ENCODE peak calls at places on chromosomes 1 and 21, in ten cellular contexts. Y is neural crest cell; D is omental fat pad; S is brain microvascular endothelial cell; C is heart right ventricle; F is A673; M is CD8-positive, alpha-beta T cell; Z is AG04449; E is fibroblast of pulmonary artery; G is GM12878. N is an unnamed sample.

GRCh38 chr1:245956225-245956624 is 550.9 kb downstream of the SMYD3 start:
- DNase-seq in M (peak), Z (no peak), C (no peak), E (no peak), F (no peak), D (no peak), S (peak), G (no peak), Y (no peak), N (no peak)

GRCh38 chr1:28553229-28553930 is 495 bp downstream of the TRNAU1AP start:
- DNase-seq in Z (no peak), C (peak), Y (no peak), S (peak), M (peak), E (peak), F (no peak), D (peak), G (peak), N (no peak)

GRCh38 chr1:93728480-93729131 is 47.0 kb upstream of the BCAR3 start:
- DNase-seq in Z (no peak), S (no peak), F (no peak), M (no peak), C (peak), E (no peak), D (no peak), G (no peak), Y (no peak), N (no peak)

GRCh38 chr1:222546548-222547259 is 1.2 kb downstream of the HHIPL2 start:
- DNase-seq in C (no peak), F (peak), E (peak), S (peak), M (no peak), G (no peak), Z (peak), D (no peak), Y (no peak), N (peak)

GRCh38 chr1:10557714-10558113 is 83.0 kb downstream of the PEX14 start:
- DNase-seq in C (no peak), Z (no peak), E (no peak), M (no peak), S (no peak), Y (no peak), F (no peak), D (no peak), G (no peak), N (no peak)

GRCh38 chr1:166907763-166908162 is 31.7 kb upstream of the TADA1 start:
- DNase-seq in G (peak), Y (no peak), D (no peak), F (no peak), C (no peak), S (no peak), M (no peak), Z (no peak), E (no peak), N (no peak)

GRCh38 chr1:48236716-48237470 is 14.4 kb downstream of the SLC5A9 start:
- DNase-seq in Z (no peak), C (no peak), G (no peak), Y (no peak), S (peak), M (no peak), E (peak), D (no peak), F (peak), N (peak)

GRCh38 chr1:154819628-154820590 is 50.2 kb downstream of the KCNN3 start:
- DNase-seq in S (no peak), D (no peak), G (no peak), M (no peak), E (peak), F (no peak), Y (no peak), Z (no peak), C (no peak), N (peak)

GRCh38 chr1:15696956-15697521 is 12.9 kb downstream of the PLEKHM2 start:
- DNase-seq in Z (no peak), E (no peak), M (peak), Y (no peak), S (no peak), F (no peak), G (peak), C (no peak), D (no peak), N (no peak)

GRCh38 chr21:35989185-35989735 is 71.1 kb downstream of the SETD4 start:
- DNase-seq in G (no peak), S (no peak), C (no peak), D (no peak), M (no peak), E (no peak), Y (no peak), Z (no peak), F (no peak), N (no peak)

GRCh38 chr1:197994907-197995407 is 77.8 kb downstream of the LHX9 start:
- DNase-seq in M (no peak), C (no peak), Z (no peak), D (no peak), Y (no peak), S (no peak), G (no peak), E (no peak), F (no peak), N (no peak)

GRCh38 chr1:89839516-89839915 is 18.7 kb downstream of the LRRC8D start:
- DNase-seq in C (no peak), Y (no peak), G (no peak), S (no peak), E (no peak), M (no peak), F (no peak), D (no peak), Z (no peak), N (no peak)

GRCh38 chr21:36584980-36585940 is 105.3 kb upstream of the CLDN14 start:
- DNase-seq in S (no peak), D (no peak), F (peak), M (no peak), Y (no peak), C (no peak), Z (no peak), G (no peak), E (no peak), N (no peak)

GRCh38 chr1:231021540-231022031 is 18.5 kb downstream of the FAM89A start:
- DNase-seq in E (no peak), C (no peak), Z (no peak), G (no peak), M (no peak), F (no peak), S (peak), Y (no peak), D (no peak), N (peak)
- TF ChIP-seq CTCF in E (no peak), C (no peak), Z (no peak), G (no peak), M (no peak), F (no peak), S (no peak), Y (no peak), D (no peak), N (no peak)

GRCh38 chr1:152348447-152348846 is 11.4 kb downstream of the FLG2 start:
- DNase-seq in Y (no peak), D (no peak), F (no peak), Z (no peak), E (no peak), M (no peak), S (no peak), C (no peak), G (no peak), N (no peak)
- TF ChIP-seq CTCF in Y (no peak), D (no peak), F (peak), Z (no peak), E (peak), M (no peak), S (peak), C (no peak), G (no peak), N (no peak)

GRCh38 chr21:21439761-21440160 is 441.6 kb downstream of the NCAM2 start:
- DNase-seq in M (no peak), Y (no peak), Z (no peak), D (no peak), G (no peak), C (no peak), E (peak), F (peak), S (no peak), N (no peak)

GRCh38 chr21:21434944-21435343 is 436.7 kb downstream of the NCAM2 start:
- DNase-seq in G (no peak), D (no peak), M (no peak), Z (no peak), Y (no peak), F (no peak), S (no peak), E (no peak), C (no peak), N (no peak)

GRCh38 chr21:21436012-21436545 is 437.9 kb downstream of the NCAM2 start:
- DNase-seq in S (no peak), Z (no peak), E (peak), Y (no peak), M (no peak), C (no peak), F (no peak), D (no peak), G (no peak), N (no peak)
- TF ChIP-seq CTCF in S (no peak), Z (no peak), E (no peak), Y (no peak), M (no peak), C (no peak), F (no peak), D (no peak), G (no peak), N (no peak)

DNA sequence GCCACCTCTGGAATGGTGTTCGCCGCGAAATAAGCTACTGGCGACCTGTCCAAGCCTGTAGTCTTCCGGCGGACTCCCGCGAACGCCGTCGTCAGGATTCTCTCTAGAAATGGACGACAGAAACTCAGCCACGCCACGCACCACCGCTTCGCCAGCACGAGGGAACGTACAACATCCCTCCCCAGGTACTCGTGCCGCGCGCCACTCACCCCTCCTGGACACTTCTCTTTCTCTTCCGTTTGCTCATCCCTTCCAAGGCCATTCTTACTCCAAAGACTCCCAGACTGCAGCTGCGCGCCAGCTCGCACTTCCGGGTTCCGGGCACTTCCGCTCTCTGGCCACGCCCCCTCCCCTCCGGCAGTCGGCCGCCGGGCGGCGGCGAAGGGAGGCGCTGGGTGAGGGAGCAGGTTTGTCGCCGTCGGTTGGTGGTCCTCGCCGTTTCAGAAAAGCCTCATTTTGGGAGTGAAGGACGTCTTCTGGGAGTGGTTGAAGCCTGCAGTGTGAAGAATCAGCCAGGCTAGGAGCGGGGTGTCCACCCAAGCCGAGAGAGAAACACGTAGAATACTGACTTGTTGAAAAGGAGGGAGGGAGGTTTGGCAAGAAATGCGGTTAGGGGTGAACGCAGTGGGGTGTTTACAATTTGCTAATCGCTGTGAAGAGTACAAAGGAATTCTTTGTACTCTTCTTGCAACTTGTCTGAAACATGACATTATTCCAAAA is at the start of gene RBM34:
- DNase-seq in E (peak), C (peak), G (peak), Y (peak), M (peak), F (peak), D (peak), S (peak), Z (peak), N (peak)
- TF ChIP-seq CTCF in E (peak), C (no peak), G (peak), Y (no peak), M (no peak), F (no peak), D (no peak), S (peak), Z (peak), N (peak)